ENCODE peak calls at places on chromosomes 4 and X, in seven cellular contexts. Y is PC-3, D is IMR-90, R is GM19239, U is lower leg skin, C is NCI-H2081, N is H1. M is an unnamed sample.

GRCh38 chrX:70219938-70220764 is 14.3 kb upstream of the AWAT1 start:
- DNase-seq in U (peak), Y (peak), D (peak), N (no peak), C (peak), R (no peak), M (no peak)

GRCh38 chrX:11269006-11269405 is 24.2 kb upstream of the AMELX start:
- DNase-seq in N (no peak), R (no peak), D (no peak), U (no peak), Y (no peak), C (no peak), M (no peak)

GRCh38 chr4:181254771-181255170 is 988.4 kb upstream of the TENM3 start:
- DNase-seq in N (no peak), R (no peak), C (no peak), U (no peak), Y (no peak), D (no peak), M (no peak)

GRCh38 chr4:7588002-7588401 is 153.3 kb upstream of the PSAPL1 start:
- DNase-seq in N (no peak), D (no peak), C (no peak), R (no peak), Y (no peak), U (no peak), M (no peak)

GRCh38 chrX:8692886-8693285 is 39.1 kb downstream of the ANOS1 start:
- DNase-seq in N (no peak), D (no peak), U (no peak), Y (peak), R (no peak), C (no peak), M (no peak)

GRCh38 chr4:71186566-71187398 is 152.0 kb upstream of the SLC4A4 start:
- DNase-seq in Y (peak), R (peak), U (no peak), D (peak), C (peak), N (no peak), M (peak)

GRCh38 chrX:20218809-20219505 is 47.8 kb downstream of the RPS6KA3 start:
- DNase-seq in U (no peak), D (peak), R (no peak), Y (no peak), N (no peak), C (no peak), M (no peak)

GRCh38 chrX:68695206-68695845 is 47.9 kb downstream of the STARD8 start:
- DNase-seq in U (no peak), Y (no peak), N (no peak), R (no peak), D (no peak), C (no peak), M (no peak)

GRCh38 chr4:81919238-81919637 is 447.5 kb upstream of the RASGEF1B start:
- DNase-seq in U (no peak), D (peak), C (no peak), Y (peak), N (no peak), R (peak), M (no peak)

GRCh38 chr4:61462451-61463326 is 262.6 kb downstream of the ADGRL3 start:
- DNase-seq in D (peak), Y (peak), C (no peak), R (no peak), U (no peak), N (no peak), M (peak)

GRCh38 chrX:97167333-97167732 is 283.6 kb downstream of the RPA4 start:
- DNase-seq in D (no peak), N (no peak), C (no peak), R (no peak), Y (no peak), U (no peak), M (no peak)

GRCh38 chr4:157722146-157722545 is 450.7 kb downstream of the GASK1B start:
- DNase-seq in C (no peak), N (no peak), D (no peak), R (no peak), Y (no peak), U (no peak), M (no peak)

GRCh38 chrX:68698955-68699354 is 51.5 kb downstream of the STARD8 start:
- DNase-seq in Y (no peak), N (no peak), U (no peak), R (no peak), D (no peak), C (no peak), M (no peak)

GRCh38 chr4:89334311-89334710 is 26.7 kb upstream of the GPRIN3 start:
- DNase-seq in D (no peak), Y (no peak), R (no peak), N (no peak), C (no peak), U (no peak), M (no peak)

GRCh38 chrX:102979536-102979935 is 42.5 kb downstream of the RAB40AL start:
- DNase-seq in N (no peak), U (no peak), D (no peak), Y (peak), C (no peak), R (no peak), M (no peak)

GRCh38 chr4:7842384-7843279 is 97.0 kb downstream of the AFAP1 start:
- DNase-seq in U (peak), Y (peak), D (peak), N (no peak), R (no peak), C (no peak), M (peak)

GRCh38 chr4:38365261-38365660 is 298.7 kb upstream of the KLF3 start:
- DNase-seq in Y (no peak), N (no peak), D (no peak), U (no peak), C (no peak), R (no peak), M (no peak)

GRCh38 chrX:19568422-19568821 is 53.1 kb upstream of the MAP3K15 start:
- DNase-seq in D (no peak), C (no peak), R (no peak), Y (no peak), U (no peak), N (no peak), M (no peak)

GRCh38 chr4:141078871-141079270 is 54.4 kb downstream of the RNF150 start:
- DNase-seq in N (no peak), U (no peak), D (peak), C (no peak), Y (no peak), R (no peak), M (peak)

GRCh38 chr4:4327652-4328121 is 37.6 kb downstream of the ZBTB49 start:
- DNase-seq in Y (peak), D (no peak), C (no peak), U (no peak), R (no peak), N (peak), M (peak)

GRCh38 chrX:96540111-96540631 is 144.5 kb upstream of the DIAPH2 start:
- DNase-seq in Y (no peak), C (no peak), D (no peak), R (no peak), N (no peak), U (no peak), M (no peak)

GRCh38 chr4:83112678-83113428 is 1.7 kb downstream of the PLAC8 start:
- DNase-seq in Y (no peak), C (no peak), D (peak), N (no peak), U (no peak), R (no peak), M (peak)

GRCh38 chrX:120839506-120839905 is 36.2 kb downstream of the CT47B1 start:
- DNase-seq in C (no peak), Y (peak), U (no peak), D (no peak), N (no peak), R (no peak), M (peak)

GRCh38 chr4:152247271-152247975 is 288.5 kb downstream of the FBXW7 start:
- DNase-seq in Y (no peak), N (no peak), C (no peak), R (no peak), U (no peak), D (no peak), M (no peak)

GRCh38 chrX:10098235-10098819 is 58.4 kb upstream of the CLCN4 start:
- DNase-seq in Y (no peak), D (no peak), R (no peak), N (no peak), C (no peak), U (no peak), M (no peak)

M was measured in adipocyte.